ENCODE peak calls at places on chromosomes 13 and 19, in nine cellular contexts. P is AG04450, M is cardiac fibroblast, Q is BE2C, B is heart right ventricle, W is skeletal muscle cell, R is astrocyte of the cerebellum, N is cardiac muscle cell, E is thoracic aorta. Z is an unnamed sample.

GRCh38 chr13:102571075-102571474 is 25.7 kb upstream of the TPP2 start:
- DNase-seq in R (no peak), E (no peak), N (peak; percentile 10), W (no peak), B (no peak), M (no peak), P (no peak), Q (peak; percentile 58), Z (no peak)

GRCh38 chr19:53782698-53783097 is 41.4 kb downstream of the NLRP12 start:
- DNase-seq in Q (no peak), E (no peak), N (no peak), B (no peak), R (no peak), W (no peak), P (no peak), M (no peak), Z (no peak)

GRCh38 chr19:19226663-19227062 is 14.9 kb downstream of the NCAN start:
- DNase-seq in Q (no peak), B (no peak), M (no peak), P (no peak), E (no peak), R (no peak), W (no peak), N (no peak), Z (no peak)

GRCh38 chr19:55441319-55441691 is 1.8 kb downstream of the SHISA7 start:
- DNase-seq in R (no peak), W (no peak), P (no peak), B (no peak), N (no peak), E (no peak), Q (no peak), M (no peak), Z (no peak)

GRCh38 chr13:98916403-98916802 is 61.5 kb downstream of the DOCK9 start:
- DNase-seq in R (no peak), Q (no peak), N (no peak), P (no peak), E (no peak), B (no peak), W (no peak), M (no peak), Z (no peak)

GRCh38 chr19:21328402-21328801 is 808 bp downstream of the ZNF708 start:
- DNase-seq in M (no peak), B (no peak), R (no peak), Q (no peak), E (no peak), N (peak; percentile 49), W (no peak), P (no peak), Z (no peak)

GRCh38 chr13:42333613-42334328 is 61.8 kb downstream of the AKAP11 start:
- DNase-seq in E (no peak), Q (no peak), N (peak; percentile 49), P (no peak), B (no peak), M (peak; percentile 76), W (peak; percentile 31), R (peak; percentile 11), Z (no peak)

GRCh38 chr19:50791594-50792245 is 1.5 kb downstream of the ACP4 start:
- DNase-seq in N (no peak), Q (no peak), W (no peak), P (no peak), R (no peak), B (no peak), M (no peak), E (no peak), Z (no peak)

GRCh38 chr13:60482012-60482411 is 85.0 kb downstream of the TDRD3 start:
- DNase-seq in W (peak; percentile 17), Q (no peak), P (no peak), E (no peak), R (no peak), M (peak; percentile 56), B (no peak), N (no peak), Z (no peak)

GRCh38 chr13:42277618-42278276 is 5.8 kb downstream of the AKAP11 start:
- DNase-seq in Q (no peak), P (no peak), E (no peak), W (peak; percentile 29), B (no peak), R (no peak), N (no peak), M (peak; percentile 75), Z (no peak)

GRCh38 chr19:14479985-14480694 is 5.0 kb upstream of the PTGER1 start:
- DNase-seq in P (no peak), B (no peak), E (no peak), Q (peak; percentile 74), W (no peak), R (no peak), N (peak; percentile 64), M (no peak), Z (peak; percentile 60)

GRCh38 chr19:17519967-17520366 is 8.5 kb downstream of the PGLS start:
- DNase-seq in W (no peak), B (no peak), R (peak; percentile 27), M (no peak), Q (no peak), N (no peak), E (no peak), P (no peak), Z (no peak)

GRCh38 chr13:28568286-28568685 is 73.4 kb upstream of the FLT1 start:
- DNase-seq in W (no peak), N (peak; percentile 90), E (no peak), B (peak; percentile 71), P (peak; percentile 23), Q (peak; percentile 93), R (no peak), M (peak; percentile 41), Z (no peak)

GRCh38 chr13:93857126-93857525 is 622.4 kb downstream of the DCT start:
- DNase-seq in M (peak; percentile 45), R (no peak), P (peak; percentile 20), E (no peak), B (no peak), N (no peak), W (peak; percentile 5), Q (no peak), Z (no peak)

GRCh38 chr19:17830567-17831418 is 9.5 kb upstream of the INSL3 start:
- DNase-seq in R (no peak), N (peak; percentile 86), M (peak; percentile 43), W (peak; percentile 35), B (peak; percentile 39), P (no peak), E (no peak), Q (peak; percentile 99), Z (peak; percentile 95)

GRCh38 chr19:7982651-7983099 is 22.8 kb downstream of the ELAVL1 start:
- DNase-seq in R (no peak), E (no peak), Q (no peak), M (no peak), N (no peak), W (no peak), P (no peak), B (no peak), Z (no peak)

DNA sequence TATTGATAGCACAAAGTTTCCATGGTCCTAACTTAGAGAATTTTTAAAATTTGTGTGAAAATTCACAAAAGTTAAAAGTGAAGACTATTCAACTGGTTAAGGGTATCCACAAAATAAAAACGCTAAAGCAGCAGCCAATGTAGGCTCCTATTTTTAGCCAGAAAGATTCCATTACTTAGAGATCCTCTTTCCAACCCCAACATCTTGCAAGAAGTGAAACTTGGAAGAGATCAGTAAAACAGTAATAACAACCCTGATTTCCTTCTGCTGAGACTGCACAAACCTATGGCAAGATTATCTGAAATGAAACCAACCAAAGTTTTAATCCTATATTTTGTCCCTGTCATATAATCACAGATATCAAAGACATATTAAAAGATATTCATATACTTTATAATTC is 8.5 kb downstream of the TBC1D4 start:
- DNase-seq in P (no peak), W (no peak), R (no peak), E (no peak), M (no peak), B (no peak), N (no peak), Q (no peak), Z (no peak)
- H3K4me3 ChIP-seq in P (no peak overlapping the region), W (no peak overlapping the region), R (no peak overlapping the region), E (no peak overlapping the region), M (no peak overlapping the region), B (no peak overlapping the region), N (no peak overlapping the region), Q (no peak overlapping the region), Z (no peak overlapping the region)

GRCh38 chr13:67155898-67156717 is 74.0 kb downstream of the PCDH9 start:
- DNase-seq in E (no peak), B (no peak), P (no peak), Q (no peak), W (no peak), R (no peak), N (no peak), M (no peak), Z (no peak)
- H3K4me3 ChIP-seq in E (no peak overlapping the region), B (no peak overlapping the region), P (no peak overlapping the region), Q (no peak overlapping the region), W (no peak overlapping the region), R (no peak overlapping the region), N (no peak overlapping the region), M (no peak overlapping the region), Z (no peak overlapping the region)

DNA sequence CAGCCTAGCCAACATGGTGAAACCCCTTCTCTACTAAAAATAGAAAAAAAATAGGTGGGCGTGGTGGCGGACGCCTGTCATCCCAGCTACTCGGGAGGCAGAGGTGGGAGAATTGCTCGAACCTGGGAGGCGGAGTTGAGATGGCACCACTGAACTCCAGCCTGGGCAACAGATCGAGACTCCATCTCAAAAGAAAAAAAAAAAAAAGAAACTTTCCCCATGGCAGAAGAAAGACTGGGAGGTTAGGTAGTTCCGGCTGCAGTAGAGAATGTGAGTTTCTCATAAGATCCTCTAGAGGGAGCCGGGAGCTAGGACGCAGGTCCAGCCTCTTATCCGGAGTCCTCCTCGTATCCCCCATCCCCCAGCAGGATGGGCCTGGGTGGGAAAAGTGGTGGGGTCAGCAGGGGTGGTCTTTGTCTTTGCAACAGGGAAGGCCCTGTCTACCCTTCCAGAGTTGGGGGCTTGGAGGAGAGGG is 13.2 kb upstream of the CREB3L3 start:
- DNase-seq in M (peak; percentile 77), N (peak; percentile 79), P (peak; percentile 44), W (no peak), Q (peak; percentile 66), R (no peak), B (no peak), E (no peak), Z (no peak)
- H3K4me3 ChIP-seq in M (no peak overlapping the region), N (no peak overlapping the region), P (no peak overlapping the region), W (no peak overlapping the region), Q (no peak overlapping the region), R (no peak overlapping the region), B (no peak overlapping the region), E (no peak overlapping the region), Z (no peak overlapping the region)

GRCh38 chr19:58349590-58349989 is 3.7 kb downstream of the A1BG start:
- DNase-seq in Q (no peak), N (no peak), M (no peak), W (no peak), P (no peak), E (no peak), B (no peak), R (no peak), Z (no peak)

GRCh38 chr19:58346961-58347929 is 6.0 kb downstream of the A1BG start:
- DNase-seq in Q (peak; percentile 85), N (peak; percentile 91), B (peak; percentile 26), M (peak; percentile 66), P (no peak), W (no peak), E (no peak), R (peak; percentile 8), Z (no peak)

GRCh38 chr19:58350871-58351557 is 2.3 kb downstream of the A1BG start:
- DNase-seq in M (no peak), Q (no peak), R (no peak), B (no peak), P (no peak), W (no peak), E (no peak), N (no peak), Z (no peak)

GRCh38 chr19:58350001-58350801 is 3.1 kb downstream of the A1BG start:
- DNase-seq in R (no peak), P (no peak), N (no peak), E (no peak), W (no peak), B (no peak), Q (no peak), M (no peak), Z (no peak)

GRCh38 chr19:58345558-58345957 is 7.7 kb downstream of the A1BG start:
- DNase-seq in P (no peak), E (no peak), M (no peak), R (no peak), W (no peak), Q (no peak), B (no peak), N (no peak), Z (no peak)
- H3K4me3 ChIP-seq in P (no peak overlapping the region), E (no peak overlapping the region), M (no peak overlapping the region), R (no peak overlapping the region), W (no peak overlapping the region), Q (no peak overlapping the region), B (no peak overlapping the region), N (no peak overlapping the region), Z (no peak overlapping the region)